ENCODE peak calls at places on chromosome 1, in four cellular contexts. H is H1, Y is K562, U is GM12878. I is an unnamed sample.

GRCh38 chr1:234154320-234155251 is 218.7 kb upstream of the COA6 start:
- DNase-seq in H (no peak), Y (peak; percentile 68), U (peak; percentile 20), I (no peak)

GRCh38 chr1:43314233-43314632 is 13.5 kb downstream of the TIE1 start:
- DNase-seq in H (no peak), Y (no peak), U (no peak), I (no peak)

GRCh38 chr1:201299968-201300367 is 16.7 kb downstream of the PKP1 start:
- DNase-seq in H (no peak), Y (no peak), U (no peak), I (peak; percentile 63)

GRCh38 chr1:13517193-13517812 is 3.5 kb upstream of the LRRC38 start:
- DNase-seq in H (peak; percentile 79), Y (peak; percentile 35), U (no peak), I (no peak)

GRCh38 chr1:19210772-19211549 is 895 bp upstream of the UBR4 start:
- DNase-seq in H (no peak), Y (no peak), U (no peak), I (no peak)

GRCh38 chr1:58899581-58900271 is 115.9 kb upstream of the JUN start:
- DNase-seq in H (no peak), Y (no peak), U (no peak), I (no peak)

GRCh38 chr1:155897746-155898145 is 13.4 kb downstream of the RIT1 start:
- DNase-seq in H (no peak), Y (no peak), U (no peak), I (no peak)

GRCh38 chr1:75539230-75540116 is 71.4 kb downstream of the SLC44A5 start:
- DNase-seq in H (no peak), Y (no peak), U (no peak), I (no peak)

GRCh38 chr1:154765970-154766369 is 104.1 kb downstream of the KCNN3 start:
- DNase-seq in H (no peak), Y (peak; percentile 57), U (no peak), I (no peak)

GRCh38 chr1:235093013-235093618 is 35.5 kb downstream of the TOMM20 start:
- DNase-seq in H (peak; percentile 75), Y (peak; percentile 51), U (no peak), I (peak; percentile 59)

GRCh38 chr1:38344705-38345104 is 298.1 kb upstream of the POU3F1 start:
- DNase-seq in H (no peak), Y (no peak), U (no peak), I (no peak)

GRCh38 chr1:22490309-22490708 is 38.7 kb downstream of the ZBTB40 start:
- DNase-seq in H (peak; percentile 67), Y (no peak), U (no peak), I (no peak)

GRCh38 chr1:230276401-230276800 is 149.7 kb downstream of the PGBD5 start:
- DNase-seq in H (peak; percentile 62), Y (no peak), U (no peak), I (no peak)

GRCh38 chr1:176736015-176736414 is 273.0 kb downstream of the PAPPA2 start:
- DNase-seq in H (no peak), Y (no peak), U (no peak), I (no peak)

GRCh38 chr1:242206994-242207393 is 208.1 kb upstream of the MAP1LC3C start:
- DNase-seq in H (peak; percentile 27), Y (no peak), U (no peak), I (no peak)

GRCh38 chr1:151165281-151165737 is 393 bp downstream of the LYSMD1 start:
- DNase-seq in H (peak; percentile 66), Y (no peak), U (no peak), I (peak; percentile 49)

GRCh38 chr1:114154146-114154962 is 685 bp upstream of the SYT6 start:
- DNase-seq in H (peak; percentile 85), Y (no peak), U (no peak), I (no peak)

GRCh38 chr1:114153051-114153620 is 533 bp downstream of the SYT6 start:
- DNase-seq in H (peak; percentile 67), Y (no peak), U (no peak), I (no peak)

GRCh38 chr1:114153621-114154145 is at the start of gene SYT6:
- DNase-seq in H (peak; percentile 66), Y (no peak), U (no peak), I (no peak)

GRCh38 chr1:114150016-114150415 is 3.7 kb downstream of the SYT6 start:
- DNase-seq in H (no peak), Y (no peak), U (no peak), I (no peak)

GRCh38 chr1:114152211-114153050 is 1.2 kb downstream of the SYT6 start:
- DNase-seq in H (peak; percentile 71), Y (no peak), U (no peak), I (peak; percentile 27)
- TF ChIP-seq POLR2AphosphoS5 in H (peak; percentile 45), Y (no peak), U (no peak), I (no peak)

GRCh38 chr1:172960454-172961208 is 90.1 kb downstream of the TNFSF18 start:
- DNase-seq in H (no peak), Y (peak; percentile 17), U (no peak), I (peak; percentile 49)
- TF ChIP-seq CTCF in H (no peak), Y (no peak), U (no peak), I (no peak)

GRCh38 chr1:171641076-171641864 is 11.2 kb downstream of the MYOC start:
- DNase-seq in H (peak; percentile 56), Y (no peak), U (no peak), I (no peak)

GRCh38 chr1:171642197-171642596 is 10.3 kb downstream of the MYOC start:
- DNase-seq in H (no peak), Y (no peak), U (no peak), I (no peak)

GRCh38 chr1:171643156-171643555 is 9.3 kb downstream of the MYOC start:
- DNase-seq in H (no peak), Y (no peak), U (no peak), I (no peak)

GRCh38 chr1:171644805-171645483 is 7.5 kb downstream of the MYOC start:
- DNase-seq in H (peak; percentile 89), Y (peak; percentile 72), U (peak; percentile 49), I (peak; percentile 86)

DNA sequence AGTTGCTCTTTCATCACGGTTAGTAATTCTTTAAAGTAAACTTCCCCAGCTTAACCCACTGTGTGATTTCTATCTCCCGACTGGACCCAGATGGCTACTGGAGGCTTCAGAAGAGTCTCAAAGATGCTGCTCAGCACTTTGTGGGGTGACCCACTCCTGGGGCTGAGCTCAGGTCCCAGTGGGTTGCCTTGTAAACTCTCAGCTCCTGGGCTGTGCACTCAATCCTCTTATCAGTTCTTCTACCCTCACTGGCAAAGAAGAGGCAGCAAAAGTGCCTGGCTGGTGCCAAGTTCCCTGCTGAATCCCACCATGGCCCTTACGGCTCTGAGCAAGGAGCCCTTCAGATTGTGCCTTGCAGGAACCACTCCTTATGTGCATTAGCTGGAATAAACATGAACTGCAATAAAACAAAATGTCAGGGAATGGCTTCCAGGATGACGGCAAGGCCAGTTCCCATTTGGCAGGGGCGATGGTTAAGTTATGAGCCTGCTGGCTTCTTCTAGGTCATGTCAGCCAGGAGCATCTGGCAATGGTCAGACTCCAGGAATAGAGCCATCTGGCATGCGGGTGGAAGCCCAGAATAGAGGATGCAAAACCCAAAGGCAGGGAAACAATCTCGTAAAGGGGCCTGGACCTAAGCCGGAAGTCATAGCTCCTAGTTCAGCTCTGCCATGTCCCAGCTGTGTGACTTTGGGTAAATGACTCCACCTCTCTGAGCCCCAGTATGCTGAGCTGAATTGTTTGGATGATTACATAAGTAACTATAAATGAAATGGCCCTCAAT is 6.7 kb downstream of the MYOC start:
- DNase-seq in H (no peak), Y (no peak), U (no peak), I (peak; percentile 61)
- TF ChIP-seq EP300 in H (no peak), Y (no peak), U (no peak), I (peak; percentile 36)

GRCh38 chr1:52145137-52145536 is 3.2 kb downstream of the ZFYVE9 start:
- DNase-seq in H (no peak), Y (no peak), U (no peak), I (no peak)

GRCh38 chr1:52142220-52143153 is 598 bp downstream of the ZFYVE9 start:
- DNase-seq in H (peak; percentile 66), Y (peak; percentile 69), U (no peak), I (peak; percentile 36)

GRCh38 chr1:52140633-52141512 is 1.0 kb upstream of the ZFYVE9 start:
- DNase-seq in H (no peak), Y (no peak), U (no peak), I (no peak)

GRCh38 chr1:52139817-52140540 is 1.9 kb upstream of the ZFYVE9 start:
- DNase-seq in H (no peak), Y (no peak), U (peak; percentile 55), I (no peak)

DNA sequence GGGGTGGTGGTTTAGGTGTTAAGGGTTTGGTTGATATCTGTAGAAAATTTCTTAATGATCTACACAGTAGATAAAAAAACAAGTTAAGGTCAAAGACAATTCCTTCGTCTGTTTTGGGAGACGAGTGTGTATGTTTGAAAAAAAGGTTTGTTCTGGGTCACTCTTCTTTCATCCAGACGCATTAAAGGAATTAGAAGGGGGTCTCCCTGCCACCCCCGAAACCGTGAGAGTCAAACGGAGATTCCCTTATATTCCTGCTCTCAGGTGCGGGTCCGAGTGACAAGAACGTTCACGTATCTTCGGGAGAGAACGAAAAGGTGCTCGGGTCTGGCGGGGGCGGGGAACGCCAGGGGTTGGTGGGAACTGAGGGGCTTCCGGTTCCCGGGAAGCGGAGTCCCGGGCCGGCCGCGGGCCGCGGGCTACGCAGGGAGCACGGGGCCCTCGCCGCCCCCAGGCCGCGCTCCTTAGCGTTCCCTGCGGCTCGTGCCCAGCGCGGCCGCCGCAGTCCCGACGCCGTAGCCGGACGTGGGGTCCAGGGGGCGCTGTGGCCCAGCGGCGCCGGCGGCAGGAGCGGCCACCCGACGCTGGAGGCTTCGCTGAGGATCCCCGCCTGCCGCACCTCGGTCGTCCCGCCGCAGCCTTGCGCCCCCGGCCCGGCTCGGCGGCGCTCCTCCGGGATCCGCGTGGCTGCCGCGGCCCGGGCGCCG is at the start of gene ZFYVE9:
- DNase-seq in H (peak; percentile 88), Y (peak; percentile 88), U (no peak), I (peak; percentile 80)
- TF ChIP-seq POLR2AphosphoS5 in H (no peak), Y (peak; percentile 20), U (no peak), I (peak; percentile 16)

DNA sequence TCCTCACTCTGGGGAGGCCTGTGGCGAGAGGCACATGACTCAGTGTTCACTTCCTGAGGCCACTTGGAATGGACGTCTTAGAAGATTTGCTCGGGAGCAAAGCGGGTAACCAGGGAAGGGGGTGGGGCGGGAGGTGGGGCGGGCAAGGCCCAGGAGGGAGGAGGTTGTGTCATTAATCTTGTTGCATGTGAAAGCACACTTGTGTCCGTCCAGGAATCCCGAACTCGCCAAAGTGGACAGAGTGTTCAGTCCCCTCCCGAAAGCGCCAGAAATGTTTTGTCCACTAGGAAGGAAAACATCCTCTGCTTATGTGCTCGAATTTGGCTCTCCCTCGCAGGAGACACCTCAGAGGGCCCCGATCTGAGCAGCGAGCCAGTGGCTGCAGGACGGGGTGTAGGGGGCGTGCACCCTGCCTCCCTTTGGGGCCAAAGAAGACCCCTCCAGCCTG is 84.2 kb downstream of the SPSB1 start:
- DNase-seq in H (no peak), Y (no peak), U (no peak), I (peak; percentile 58)
- TF ChIP-seq CTCF in H (no peak), Y (no peak), U (no peak), I (no peak)

GRCh38 chr1:199102239-199102638 is 463.4 kb downstream of the PTPRC start:
- DNase-seq in H (no peak), Y (no peak), U (peak; percentile 34), I (no peak)
- TF ChIP-seq EP300 in H (no peak), Y (no peak), U (no peak), I (no peak)

I was measured in transverse colon.